ENCODE peak calls at places on chromosomes 13 and 19, in four cellular contexts. One of them, this sample, is unnamed.

GRCh38 chr19:29622191-29623070 is 16.3 kb downstream of the POP4 start:
- DNase-seq in cardiac muscle cell: peak; percentile 24
- DNase-seq in A549: no peak
- DNase-seq in lower lobe of right lung: no peak
- DNase-seq in this sample: no peak

GRCh38 chr13:73803997-73804396 is 330.2 kb downstream of the KLF12 start:
- DNase-seq in cardiac muscle cell: no peak
- DNase-seq in A549: peak; percentile 16
- DNase-seq in lower lobe of right lung: no peak
- DNase-seq in this sample: no peak

GRCh38 chr13:44814836-44815235 is 174.4 kb downstream of the NUFIP1 start:
- DNase-seq in cardiac muscle cell: no peak
- DNase-seq in A549: no peak
- DNase-seq in lower lobe of right lung: no peak
- DNase-seq in this sample: no peak

GRCh38 chr19:3979289-3979673 is 6.0 kb downstream of the EEF2 start:
- DNase-seq in cardiac muscle cell: no peak
- DNase-seq in A549: no peak
- DNase-seq in lower lobe of right lung: no peak
- DNase-seq in this sample: no peak

GRCh38 chr13:102825921-102826706 is 19.7 kb upstream of the ERCC5 start:
- DNase-seq in cardiac muscle cell: no peak
- DNase-seq in A549: no peak
- DNase-seq in lower lobe of right lung: no peak
- DNase-seq in this sample: peak; percentile 71

GRCh38 chr13:31968473-31968872 is 63.1 kb upstream of the FRY start:
- DNase-seq in cardiac muscle cell: no peak
- DNase-seq in A549: no peak
- DNase-seq in lower lobe of right lung: no peak
- DNase-seq in this sample: no peak

GRCh38 chr13:97222934-97223710 is 989 bp downstream of the MBNL2 start:
- DNase-seq in cardiac muscle cell: no peak
- DNase-seq in A549: no peak
- DNase-seq in lower lobe of right lung: no peak
- DNase-seq in this sample: no peak

GRCh38 chr13:72295173-72295572 is 428.2 kb upstream of the DACH1 start:
- DNase-seq in cardiac muscle cell: no peak
- DNase-seq in A549: no peak
- DNase-seq in lower lobe of right lung: no peak
- DNase-seq in this sample: no peak

GRCh38 chr19:54388001-54388802 is 23.5 kb upstream of the LAIR1 start:
- DNase-seq in cardiac muscle cell: no peak
- DNase-seq in A549: no peak
- DNase-seq in lower lobe of right lung: peak; percentile 69
- DNase-seq in this sample: no peak

GRCh38 chr19:34838753-34839431 is 65.9 kb upstream of the ZNF599 start:
- DNase-seq in cardiac muscle cell: peak; percentile 55
- DNase-seq in A549: peak; percentile 32
- DNase-seq in lower lobe of right lung: no peak
- DNase-seq in this sample: no peak

GRCh38 chr13:23598371-23598770 is 28.2 kb downstream of the TNFRSF19 start:
- DNase-seq in cardiac muscle cell: no peak
- DNase-seq in A549: no peak
- DNase-seq in lower lobe of right lung: no peak
- DNase-seq in this sample: no peak

GRCh38 chr13:23600100-23600499 is 29.9 kb downstream of the TNFRSF19 start:
- DNase-seq in cardiac muscle cell: no peak
- DNase-seq in A549: no peak
- DNase-seq in lower lobe of right lung: no peak
- DNase-seq in this sample: no peak

GRCh38 chr13:23600534-23600933 is 30.3 kb downstream of the TNFRSF19 start:
- DNase-seq in cardiac muscle cell: no peak
- DNase-seq in A549: no peak
- DNase-seq in lower lobe of right lung: no peak
- DNase-seq in this sample: no peak

GRCh38 chr13:23599083-23599925 is 29.1 kb downstream of the TNFRSF19 start:
- DNase-seq in cardiac muscle cell: no peak
- DNase-seq in A549: no peak
- DNase-seq in lower lobe of right lung: no peak
- DNase-seq in this sample: no peak
- TF ChIP-seq CTCF in cardiac muscle cell: no peak
- TF ChIP-seq CTCF in A549: no peak
- TF ChIP-seq CTCF in lower lobe of right lung: no peak
- TF ChIP-seq CTCF in this sample: no peak

GRCh38 chr19:6501740-6502648 is at the start of gene TUBB4A:
- DNase-seq in cardiac muscle cell: peak; percentile 63
- DNase-seq in A549: no peak
- DNase-seq in lower lobe of right lung: no peak
- DNase-seq in this sample: no peak

GRCh38 chr19:6503407-6504201 is 1.5 kb upstream of the TUBB4A start:
- DNase-seq in cardiac muscle cell: no peak
- DNase-seq in A549: no peak
- DNase-seq in lower lobe of right lung: no peak
- DNase-seq in this sample: no peak

GRCh38 chr19:6499052-6499790 is 2.9 kb downstream of the TUBB4A start:
- DNase-seq in cardiac muscle cell: no peak
- DNase-seq in A549: no peak
- DNase-seq in lower lobe of right lung: no peak
- DNase-seq in this sample: no peak

GRCh38 chr19:6498294-6499036 is 3.6 kb downstream of the TUBB4A start:
- DNase-seq in cardiac muscle cell: no peak
- DNase-seq in A549: no peak
- DNase-seq in lower lobe of right lung: no peak
- DNase-seq in this sample: no peak

DNA sequence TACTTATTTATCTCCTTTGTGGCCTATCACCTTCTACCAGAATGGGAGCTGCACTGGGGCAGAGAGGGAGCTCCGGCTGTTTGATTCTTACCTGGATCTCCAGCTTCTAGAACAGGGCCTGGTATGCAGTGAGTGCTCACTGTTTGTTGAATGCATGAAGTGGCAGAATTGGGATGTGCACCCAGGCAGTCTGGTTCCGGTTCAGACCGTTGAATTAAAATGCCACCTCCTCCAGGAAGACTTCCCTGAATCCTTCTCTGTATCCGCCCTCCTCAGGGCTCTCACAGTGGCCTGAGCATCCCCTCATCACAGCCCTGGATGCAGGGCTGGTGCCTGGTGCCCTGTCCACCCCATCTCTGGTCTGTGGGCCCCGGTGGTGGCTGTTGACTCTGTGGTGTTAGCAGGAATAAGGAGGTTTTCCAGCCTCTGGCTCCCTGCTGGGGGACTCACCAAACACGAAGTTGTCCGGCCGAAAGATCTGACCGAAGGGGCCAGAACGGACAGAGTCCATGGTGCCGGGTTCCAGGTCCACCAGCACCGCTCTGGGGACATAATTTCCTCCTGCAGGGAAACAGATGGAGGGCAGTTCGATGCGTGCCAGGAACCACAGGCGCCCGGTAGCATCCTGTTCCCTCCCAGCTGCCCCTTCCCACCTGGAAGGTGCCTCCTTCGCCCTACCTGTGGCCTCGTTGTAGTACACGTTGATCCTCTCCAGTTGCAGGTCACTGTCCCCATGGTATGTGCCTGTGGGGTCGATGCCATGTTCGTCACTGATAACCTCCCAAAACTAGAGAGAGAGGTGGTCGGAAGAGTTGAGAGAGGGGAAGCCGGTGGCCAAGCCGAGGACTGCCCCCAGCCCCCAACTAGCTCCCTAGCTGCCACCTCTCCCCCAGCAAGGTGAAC is 1.0 kb downstream of the TUBB4A start:
- DNase-seq in cardiac muscle cell: no peak
- DNase-seq in A549: no peak
- DNase-seq in lower lobe of right lung: no peak
- DNase-seq in this sample: no peak
- H3K4me3 ChIP-seq in cardiac muscle cell: peak overlapping the region; percentile 43
- H3K4me3 ChIP-seq in A549: peak overlapping the region; percentile 81
- H3K4me3 ChIP-seq in lower lobe of right lung: no peak overlapping the region
- H3K4me3 ChIP-seq in this sample: no peak overlapping the region

DNA sequence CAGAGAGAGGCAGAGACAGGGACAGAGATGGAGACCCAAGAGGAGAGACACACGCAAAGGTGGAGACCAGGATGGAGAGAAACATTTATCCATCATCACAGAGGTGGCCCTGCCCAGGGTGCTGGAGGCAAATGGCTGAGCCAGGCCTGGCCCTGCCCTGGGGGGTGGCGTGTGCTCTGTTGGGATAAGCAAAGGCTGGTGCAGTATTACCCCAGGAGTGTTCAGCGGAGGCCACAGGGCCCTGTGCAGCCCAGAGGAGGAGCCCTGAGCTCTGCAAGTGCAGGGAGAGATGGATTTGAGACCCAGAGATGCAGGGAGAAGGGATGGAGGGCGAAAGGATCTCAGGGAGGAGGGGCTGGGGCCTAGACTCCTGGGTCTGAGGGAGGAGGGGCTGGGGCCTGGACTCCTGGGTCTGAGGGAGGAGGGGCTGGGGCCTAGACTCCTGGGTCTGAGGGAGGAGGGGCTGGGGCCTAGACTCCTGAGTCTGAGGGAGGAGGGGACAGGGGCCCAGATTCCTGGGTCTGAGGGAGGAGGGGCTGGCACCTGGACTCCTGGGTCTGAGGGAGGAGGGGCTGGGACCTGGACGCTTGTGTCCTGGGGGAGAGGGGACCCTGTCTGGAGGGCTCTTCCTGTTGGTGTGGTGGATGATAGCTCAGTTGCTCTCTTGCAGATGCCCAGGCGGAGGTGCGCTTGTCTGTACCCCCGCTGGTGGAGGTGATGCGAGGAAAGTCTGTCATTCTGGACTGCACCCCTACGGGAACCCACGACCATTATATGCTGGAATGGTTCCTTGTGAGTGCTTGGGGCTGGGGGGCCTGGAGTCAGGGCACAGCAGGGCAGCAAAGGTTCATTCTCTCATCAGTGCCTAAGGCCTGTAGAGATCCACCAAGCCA is 1.9 kb downstream of the BCAM start:
- DNase-seq in cardiac muscle cell: no peak
- DNase-seq in A549: no peak
- DNase-seq in lower lobe of right lung: no peak
- DNase-seq in this sample: no peak
- H3K27ac ChIP-seq in cardiac muscle cell: no peak overlapping the region
- H3K27ac ChIP-seq in A549: no peak overlapping the region
- H3K27ac ChIP-seq in lower lobe of right lung: no peak overlapping the region
- H3K27ac ChIP-seq in this sample: no peak overlapping the region

GRCh38 chr13:37202264-37202663 is 96.8 kb upstream of the CSNK1A1L start:
- DNase-seq in cardiac muscle cell: no peak
- DNase-seq in A549: no peak
- DNase-seq in lower lobe of right lung: no peak
- DNase-seq in this sample: peak; percentile 16

GRCh38 chr13:37209621-37210020 is 104.2 kb upstream of the CSNK1A1L start:
- DNase-seq in cardiac muscle cell: no peak
- DNase-seq in A549: no peak
- DNase-seq in lower lobe of right lung: no peak
- DNase-seq in this sample: no peak

GRCh38 chr13:37208052-37208451 is 102.6 kb upstream of the CSNK1A1L start:
- DNase-seq in cardiac muscle cell: no peak
- DNase-seq in A549: no peak
- DNase-seq in lower lobe of right lung: no peak
- DNase-seq in this sample: no peak

GRCh38 chr13:37211542-37211941 is 106.1 kb upstream of the CSNK1A1L start:
- DNase-seq in cardiac muscle cell: no peak
- DNase-seq in A549: no peak
- DNase-seq in lower lobe of right lung: no peak
- DNase-seq in this sample: no peak

DNA sequence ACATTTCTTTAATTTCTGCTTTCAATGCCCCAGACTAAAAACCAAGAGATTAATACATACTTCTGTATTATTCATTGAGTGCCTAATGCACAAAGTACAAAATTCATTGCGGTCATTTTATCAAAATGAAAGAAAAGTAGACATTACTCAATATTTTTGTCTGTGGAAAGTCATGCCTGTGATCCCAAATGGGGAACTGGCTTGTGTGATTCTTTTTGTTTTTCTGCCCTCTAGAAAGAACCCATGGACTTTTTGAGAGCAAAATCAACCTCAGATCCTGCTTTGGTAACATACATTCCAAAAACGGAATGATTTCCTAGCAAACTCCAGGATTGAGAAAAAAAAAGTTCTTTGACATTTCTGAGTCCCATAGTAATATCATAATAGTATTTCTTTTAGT is 102.2 kb upstream of the CSNK1A1L start:
- DNase-seq in cardiac muscle cell: no peak
- DNase-seq in A549: no peak
- DNase-seq in lower lobe of right lung: no peak
- DNase-seq in this sample: no peak
- TF ChIP-seq CTCF in cardiac muscle cell: no peak
- TF ChIP-seq CTCF in A549: no peak
- TF ChIP-seq CTCF in lower lobe of right lung: no peak
- TF ChIP-seq CTCF in this sample: no peak

GRCh38 chr19:33301011-33301899 is 1.1 kb downstream of the CEBPA start:
- DNase-seq in cardiac muscle cell: peak; percentile 40
- DNase-seq in A549: peak; percentile 59
- DNase-seq in lower lobe of right lung: no peak
- DNase-seq in this sample: no peak

GRCh38 chr19:33299061-33299665 is 3.2 kb downstream of the CEBPA start:
- DNase-seq in cardiac muscle cell: no peak
- DNase-seq in A549: no peak
- DNase-seq in lower lobe of right lung: no peak
- DNase-seq in this sample: no peak

GRCh38 chr19:33298146-33298911 is 4.0 kb downstream of the CEBPA start:
- DNase-seq in cardiac muscle cell: no peak
- DNase-seq in A549: no peak
- DNase-seq in lower lobe of right lung: peak; percentile 80
- DNase-seq in this sample: no peak

GRCh38 chr19:33301900-33302174 is 497 bp downstream of the CEBPA start:
- DNase-seq in cardiac muscle cell: peak; percentile 34
- DNase-seq in A549: no peak
- DNase-seq in lower lobe of right lung: no peak
- DNase-seq in this sample: no peak

GRCh38 chr19:33300016-33300981 is 2.0 kb downstream of the CEBPA start:
- DNase-seq in cardiac muscle cell: no peak
- DNase-seq in A549: no peak
- DNase-seq in lower lobe of right lung: no peak
- DNase-seq in this sample: no peak
- H3K4me3 ChIP-seq in cardiac muscle cell: no peak overlapping the region
- H3K4me3 ChIP-seq in A549: no peak overlapping the region
- H3K4me3 ChIP-seq in lower lobe of right lung: peak overlapping the region; percentile 84
- H3K4me3 ChIP-seq in this sample: no peak overlapping the region

GRCh38 chr19:48616041-48616436 is 1.2 kb upstream of the FAM83E start:
- DNase-seq in cardiac muscle cell: no peak
- DNase-seq in A549: no peak
- DNase-seq in lower lobe of right lung: no peak
- DNase-seq in this sample: no peak
- H3K27ac ChIP-seq in cardiac muscle cell: no peak overlapping the region
- H3K27ac ChIP-seq in A549: no peak overlapping the region
- H3K27ac ChIP-seq in lower lobe of right lung: peak overlapping the region; percentile 81
- H3K27ac ChIP-seq in this sample: no peak overlapping the region

GRCh38 chr19:15365264-15365663 is 14.3 kb downstream of the AKAP8 start:
- DNase-seq in cardiac muscle cell: no peak
- DNase-seq in A549: no peak
- DNase-seq in lower lobe of right lung: no peak
- DNase-seq in this sample: no peak
- TF ChIP-seq CTCF in cardiac muscle cell: no peak
- TF ChIP-seq CTCF in A549: no peak
- TF ChIP-seq CTCF in lower lobe of right lung: no peak
- TF ChIP-seq CTCF in this sample: no peak

This sample was measured in AG04450.